ENCODE peak calls at places on chromosomes 12 and 14, in four cellular contexts. X is M059J, I is left ventricle myocardium inferior, K is left cardiac atrium. S is an unnamed sample.
A peak's percentile ranks its signal among the peaks of the same experiment; 100 is the strongest.

GRCh38 chr14:22819191-22819988 is 4.2 kb upstream of the SLC7A7 start:
- DNase-seq in X (peak; percentile 85), I (peak; percentile 55), K (peak; percentile 52), S (no peak)

GRCh38 chr14:37539992-37540391 is 55.1 kb downstream of the FOXA1 start:
- DNase-seq in X (no peak), I (no peak), K (no peak), S (no peak)

GRCh38 chr12:87529386-87529785 is 499.8 kb downstream of the C12orf50 start:
- DNase-seq in X (no peak), I (no peak), K (no peak), S (no peak)

GRCh38 chr12:47302111-47302597 is 222.4 kb upstream of the AMIGO2 start:
- DNase-seq in X (no peak), I (no peak), K (no peak), S (no peak)

GRCh38 chr14:105294142-105294597 is 6.6 kb downstream of the BRF1 start:
- DNase-seq in X (peak; percentile 45), I (peak; percentile 82), K (peak; percentile 78), S (peak; percentile 75)

GRCh38 chr14:70642313-70643235 is 858 bp downstream of the TTC9 start:
- DNase-seq in X (no peak), I (no peak), K (no peak), S (no peak)

GRCh38 chr14:68966872-68967301 is 12.2 kb downstream of the ACTN1 start:
- DNase-seq in X (peak; percentile 65), I (no peak), K (no peak), S (peak; percentile 39)

GRCh38 chr12:68832504-68832867 is 24.5 kb downstream of the MDM2 start:
- DNase-seq in X (no peak), I (no peak), K (no peak), S (no peak)

GRCh38 chr14:91585856-91586255 is 75.7 kb upstream of the PPP4R3A start:
- DNase-seq in X (no peak), I (no peak), K (no peak), S (no peak)